ENCODE peak calls at places on chromosomes 12 and 14, in four cellular contexts. L is H7, I is BJ, E is RWPE2. V is an unnamed sample.

GRCh38 chr14:29463727-29464370 is 463.8 kb downstream of the PRKD1 start:
- DNase-seq in L (no peak), I (no peak), E (no peak), V (no peak)

GRCh38 chr14:92135269-92135668 is 13.5 kb downstream of the CPSF2 start:
- DNase-seq in L (no peak), I (no peak), E (no peak), V (no peak)

GRCh38 chr12:116604883-116605641 is 45.9 kb downstream of the MAP1LC3B2 start:
- DNase-seq in L (no peak), I (no peak), E (no peak), V (no peak)

GRCh38 chr12:128009108-128009507 is 257.9 kb upstream of the TMEM132C start:
- DNase-seq in L (peak; percentile 56), I (no peak), E (no peak), V (no peak)

GRCh38 chr14:34046799-34047520 is 96.1 kb upstream of the EGLN3 start:
- DNase-seq in L (no peak), I (no peak), E (no peak), V (no peak)

GRCh38 chr12:84508325-84508861 is 404.2 kb downstream of the SLC6A15 start:
- DNase-seq in L (no peak), I (peak; percentile 46), E (no peak), V (no peak)

GRCh38 chr12:4280351-4281163 is 7.0 kb downstream of the CCND2 start:
- DNase-seq in L (peak; percentile 23), I (no peak), E (no peak), V (peak; percentile 62)

GRCh38 chr12:52080403-52081201 is 1.1 kb downstream of the SMIM41 start:
- DNase-seq in L (peak; percentile 64), I (no peak), E (no peak), V (no peak)

GRCh38 chr14:99717682-99718013 is 33.5 kb downstream of the CYP46A1 start:
- DNase-seq in L (no peak), I (no peak), E (no peak), V (no peak)

GRCh38 chr12:118371354-118372282 is 1.1 kb downstream of the TAOK3 start:
- DNase-seq in L (peak; percentile 71), I (no peak), E (no peak), V (peak; percentile 34)

GRCh38 chr12:42124764-42125371 is 19.8 kb downstream of the GXYLT1 start:
- DNase-seq in L (no peak), I (no peak), E (no peak), V (no peak)

GRCh38 chr14:51020024-51020710 is 74.7 kb downstream of the TRIM9 start:
- DNase-seq in L (no peak), I (no peak), E (no peak), V (no peak)

GRCh38 chr12:104055686-104056388 is 5.8 kb upstream of the GLT8D2 start:
- DNase-seq in L (no peak), I (no peak), E (no peak), V (peak; percentile 55)

GRCh38 chr12:86117711-86118110 is 138.5 kb downstream of the MGAT4C start:
- DNase-seq in L (no peak), I (no peak), E (no peak), V (no peak)

GRCh38 chr12:120194534-120195395 is at the start of gene GCN1:
- DNase-seq in L (peak; percentile 95), I (no peak), E (peak; percentile 80), V (peak; percentile 88)

GRCh38 chr14:92958373-92959188 is 35.6 kb downstream of the CHGA start:
- DNase-seq in L (no peak), I (no peak), E (no peak), V (no peak)

GRCh38 chr14:105138021-105138541 is 30.5 kb downstream of the JAG2 start:
- DNase-seq in L (peak; percentile 65), I (no peak), E (peak; percentile 63), V (no peak)

GRCh38 chr14:63901434-63902085 is 48.8 kb downstream of the SYNE2 start:
- DNase-seq in L (no peak), I (peak; percentile 32), E (no peak), V (no peak)

GRCh38 chr14:72726444-72726843 is 167.5 kb downstream of the DPF3 start:
- DNase-seq in L (no peak), I (no peak), E (no peak), V (no peak)

GRCh38 chr12:89645434-89645833 is 63.2 kb downstream of the ATP2B1 start:
- DNase-seq in L (no peak), I (no peak), E (no peak), V (no peak)

GRCh38 chr12:12995088-12995487 is 5.0 kb downstream of the HEBP1 start:
- DNase-seq in L (no peak), I (no peak), E (no peak), V (no peak)

GRCh38 chr12:12998248-12998647 is 1.8 kb downstream of the HEBP1 start:
- DNase-seq in L (no peak), I (no peak), E (no peak), V (no peak)

GRCh38 chr12:12993367-12993766 is 6.7 kb downstream of the HEBP1 start:
- DNase-seq in L (no peak), I (no peak), E (no peak), V (no peak)

GRCh38 chr12:12997734-12998133 is 2.3 kb downstream of the HEBP1 start:
- DNase-seq in L (no peak), I (no peak), E (no peak), V (no peak)

DNA sequence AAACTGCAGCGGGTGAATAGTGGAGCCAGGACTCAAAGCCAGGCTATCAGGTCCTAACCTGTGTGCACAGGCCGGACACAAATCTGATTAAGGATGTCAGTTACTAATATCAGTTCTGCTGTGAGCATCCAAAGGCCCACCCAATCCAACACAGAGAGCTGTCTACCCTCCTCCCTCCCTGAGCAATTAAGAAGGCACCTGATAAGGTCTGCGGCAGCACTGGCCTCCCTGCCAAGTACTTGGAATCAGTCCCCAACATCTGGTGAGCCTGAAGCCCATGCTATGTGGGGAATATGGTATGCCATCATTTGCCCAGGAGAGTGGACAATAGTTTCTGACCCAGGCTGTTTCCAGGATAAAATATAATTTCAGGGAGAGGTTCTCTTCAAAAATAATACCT is 3.8 kb downstream of the HEBP1 start:
- DNase-seq in L (no peak), I (no peak), E (no peak), V (no peak)
- H3K27me3 ChIP-seq in L (no peaks in the 10 kb centered on the region), I (no peaks in the 10 kb centered on the region), E (no peaks in the 10 kb centered on the region), V (no peaks in the 10 kb centered on the region)

GRCh38 chr12:123599721-123600120 is 2.2 kb upstream of the DDX55 start:
- DNase-seq in L (no peak), I (no peak), E (no peak), V (no peak)

GRCh38 chr12:123601602-123602489 is at the start of gene DDX55:
- DNase-seq in L (peak; percentile 92), I (peak; percentile 9), E (peak; percentile 70), V (peak; percentile 84)

GRCh38 chr12:123597100-123597499 is 4.8 kb upstream of the DDX55 start:
- DNase-seq in L (no peak), I (no peak), E (no peak), V (no peak)

GRCh38 chr12:123598522-123598921 is 3.4 kb upstream of the DDX55 start:
- DNase-seq in L (no peak), I (no peak), E (no peak), V (no peak)

GRCh38 chr12:123599310-123599709 is 2.6 kb upstream of the DDX55 start:
- DNase-seq in L (no peak), I (no peak), E (no peak), V (no peak)
- H3K27me3 ChIP-seq in L (no peaks in the 10 kb centered on the region), I (no peaks in the 10 kb centered on the region), E (no peaks in the 10 kb centered on the region), V (no peaks in the 10 kb centered on the region)

GRCh38 chr12:57626929-57627445 is 6.0 kb downstream of the B4GALNT1 start:
- DNase-seq in L (peak; percentile 62), I (no peak), E (no peak), V (no peak)

GRCh38 chr12:57625261-57626032 is 7.6 kb downstream of the B4GALNT1 start:
- DNase-seq in L (peak; percentile 12), I (no peak), E (peak; percentile 33), V (peak; percentile 44)

GRCh38 chr12:57627504-57628279 is 5.3 kb downstream of the B4GALNT1 start:
- DNase-seq in L (peak; percentile 80), I (no peak), E (peak; percentile 59), V (peak; percentile 58)

GRCh38 chr12:57624441-57625220 is 8.4 kb downstream of the B4GALNT1 start:
- DNase-seq in L (peak; percentile 11), I (no peak), E (peak; percentile 40), V (no peak)

GRCh38 chr12:57626111-57626928 is 6.7 kb downstream of the B4GALNT1 start:
- DNase-seq in L (peak; percentile 34), I (no peak), E (no peak), V (peak; percentile 55)
- H3K27me3 ChIP-seq in L (peaks cover 100% of the 10 kb centered on the region), I (peaks cover 29% of the 10 kb centered on the region), E (peaks cover 19% of the 10 kb centered on the region), V (no peaks in the 10 kb centered on the region)

DNA sequence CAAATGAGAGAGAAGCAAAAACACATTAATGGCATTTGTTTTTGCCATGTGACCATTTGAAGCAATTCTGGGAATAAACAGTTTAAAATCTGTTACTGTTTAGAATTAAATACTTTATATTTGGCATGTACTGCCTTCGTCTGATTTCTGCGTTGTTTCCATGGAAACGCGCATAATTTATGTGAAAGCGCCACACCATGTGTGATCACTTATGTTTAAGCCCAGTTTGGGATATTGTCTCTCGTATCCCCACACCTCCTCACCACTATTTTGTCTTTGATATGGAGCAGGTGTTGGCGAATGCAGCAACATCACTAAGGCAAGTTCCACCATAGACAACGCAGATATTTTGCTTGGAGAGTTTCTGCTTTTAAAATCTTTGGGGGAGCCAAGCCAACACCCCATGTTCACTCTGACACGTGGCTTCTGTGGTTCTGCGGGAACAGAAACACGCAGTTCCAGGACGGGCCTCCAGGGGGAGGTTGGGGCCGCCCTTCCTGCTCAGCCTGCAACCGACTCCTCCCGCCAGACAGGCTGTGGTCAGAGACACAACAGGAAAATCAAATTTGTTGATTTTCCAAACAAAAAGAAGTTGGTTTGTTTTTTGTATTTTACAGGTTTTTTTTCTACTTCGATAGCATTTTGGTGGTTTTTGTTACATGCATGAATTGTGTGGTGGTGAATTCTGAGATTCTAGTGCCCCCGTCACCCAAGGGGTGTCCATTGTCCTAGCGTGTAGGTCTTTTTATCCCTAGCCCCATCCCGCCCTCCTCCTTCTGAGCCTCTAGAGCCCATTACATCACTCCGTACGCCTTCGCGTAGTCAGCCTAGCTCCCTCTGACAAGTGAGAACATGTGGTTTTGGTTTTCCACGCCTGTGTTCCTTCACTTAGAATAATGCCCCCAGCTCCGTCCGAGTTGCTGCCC is 101.9 kb upstream of the SFSWAP start:
- DNase-seq in L (peak; percentile 92), I (no peak), E (no peak), V (peak; percentile 75)
- H3K27me3 ChIP-seq in L (no peaks in the 10 kb centered on the region), I (peaks cover 5% of the 10 kb centered on the region), E (no peaks in the 10 kb centered on the region), V (no peaks in the 10 kb centered on the region)

DNA sequence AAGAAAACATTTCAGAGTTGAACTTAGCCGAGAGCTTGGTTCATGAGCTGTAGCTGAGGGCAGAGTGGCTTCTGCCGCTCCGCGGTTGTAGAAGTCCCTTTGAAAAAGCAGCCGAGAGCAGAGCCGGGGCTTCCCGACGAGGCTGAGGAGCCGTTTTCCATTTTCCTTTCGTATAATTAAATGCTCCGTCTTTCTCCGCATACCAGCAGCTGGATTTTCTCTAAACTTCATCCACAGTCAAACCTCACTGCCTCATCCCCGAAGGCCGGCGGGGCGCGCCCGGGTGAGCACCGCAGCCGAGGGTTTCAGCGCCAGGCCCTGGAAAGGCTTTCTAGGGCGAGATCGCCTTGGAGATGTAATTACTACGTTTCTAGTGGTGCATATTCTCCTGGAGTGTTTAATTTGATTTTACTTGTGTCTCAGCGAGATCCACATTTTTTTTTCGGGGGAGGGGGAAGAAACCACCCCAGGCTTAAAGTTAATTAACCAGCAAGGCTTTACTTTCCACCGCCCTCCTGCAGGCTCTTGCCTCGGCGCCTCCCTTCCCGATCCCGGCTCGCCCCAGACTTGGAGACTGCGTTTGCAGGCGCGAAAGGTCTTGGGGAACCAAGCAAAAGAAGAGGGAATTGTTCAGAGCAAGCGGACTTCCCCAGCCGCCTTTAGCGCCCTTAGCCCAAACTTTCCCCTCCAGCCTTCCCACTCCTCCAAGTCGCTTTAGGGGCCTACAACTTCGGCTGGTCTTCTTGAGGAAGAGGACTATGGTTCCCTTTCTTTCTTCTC is 2.9 kb upstream of the HOXC13 start:
- DNase-seq in L (peak; percentile 56), I (no peak), E (no peak), V (no peak)
- H3K27me3 ChIP-seq in L (peaks cover 100% of the 10 kb centered on the region), I (peaks cover 81% of the 10 kb centered on the region), E (peaks cover 91% of the 10 kb centered on the region), V (peaks cover 6% of the 10 kb centered on the region)

GRCh38 chr12:95700316-95700785 is 90.2 kb downstream of the NTN4 start:
- DNase-seq in L (no peak), I (peak; percentile 82), E (no peak), V (no peak)
- H3K27me3 ChIP-seq in L (no peaks in the 10 kb centered on the region), I (no peaks in the 10 kb centered on the region), E (no peaks in the 10 kb centered on the region), V (no peaks in the 10 kb centered on the region)

V was measured in psoas muscle.